ENCODE peak calls at places on chromosomes 16 and 17, in seven cellular contexts. T is IMR-90, G is uterus, N is suprapubic skin, C is A549, R is prostate gland, V is ovary. U is an unnamed sample.
A peak's percentile ranks its signal among the peaks of the same experiment; 100 is the strongest.

GRCh38 chr16:11903906-11904305 is 11.8 kb downstream of the GSPT1 start:
- DNase-seq in T (no peak), G (no peak), N (no peak), C (no peak), R (no peak), V (no peak), U (no peak)

GRCh38 chr16:47732806-47733150 is 271.6 kb downstream of the PHKB start:
- DNase-seq in T (peak; percentile 99), G (no peak), N (no peak), C (peak; percentile 19), R (no peak), V (no peak), U (peak; percentile 37)

GRCh38 chr17:72362466-72363335 is 241.9 kb downstream of the SOX9 start:
- DNase-seq in T (peak; percentile 92), G (no peak), N (no peak), C (peak; percentile 55), R (no peak), V (no peak), U (no peak)

GRCh38 chr17:16398270-16399267 is 16.8 kb upstream of the TRPV2 start:
- DNase-seq in T (no peak), G (no peak), N (no peak), C (no peak), R (no peak), V (no peak), U (no peak)

GRCh38 chr17:34409352-34409751 is 46.3 kb upstream of the CCL1 start:
- DNase-seq in T (no peak), G (no peak), N (no peak), C (no peak), R (no peak), V (no peak), U (no peak)

GRCh38 chr16:30644334-30644830 is 6.4 kb upstream of the PRR14 start:
- DNase-seq in T (no peak), G (no peak), N (no peak), C (no peak), R (no peak), V (no peak), U (no peak)

GRCh38 chr17:44304651-44305050 is 3.8 kb upstream of the RUNDC3A start:
- DNase-seq in T (no peak), G (no peak), N (no peak), C (no peak), R (no peak), V (no peak), U (no peak)

GRCh38 chr17:70804161-70804560 is 634.8 kb downstream of the KCNJ2 start:
- DNase-seq in T (peak; percentile 61), G (no peak), N (no peak), C (no peak), R (no peak), V (no peak), U (no peak)

GRCh38 chr17:1058423-1059130 is 61.6 kb downstream of the TIMM22 start:
- DNase-seq in T (peak; percentile 35), G (no peak), N (no peak), C (peak; percentile 76), R (no peak), V (no peak), U (no peak)

GRCh38 chr17:1056761-1057160 is 59.8 kb downstream of the TIMM22 start:
- DNase-seq in T (no peak), G (no peak), N (no peak), C (no peak), R (peak; percentile 59), V (no peak), U (no peak)

GRCh38 chr17:1055751-1056645 is 59.1 kb downstream of the TIMM22 start:
- DNase-seq in T (peak; percentile 59), G (peak; percentile 70), N (no peak), C (peak; percentile 64), R (peak; percentile 64), V (peak; percentile 77), U (peak; percentile 95)

GRCh38 chr17:1059131-1059795 is 62.3 kb downstream of the TIMM22 start:
- DNase-seq in T (no peak), G (no peak), N (no peak), C (no peak), R (no peak), V (no peak), U (no peak)

GRCh38 chr17:1060991-1061390 is 64.1 kb downstream of the TIMM22 start:
- DNase-seq in T (peak; percentile 99), G (no peak), N (peak; percentile 87), C (peak; percentile 78), R (no peak), V (no peak), U (no peak)
- TF ChIP-seq POLR2A in T (no peak), G (no peak), N (no peak), C (no peak), R (no peak), V (no peak), U (no peak)

GRCh38 chr16:4678596-4678995 is 14.8 kb upstream of the NUDT16L1 start:
- DNase-seq in T (no peak), G (no peak), N (no peak), C (no peak), R (no peak), V (no peak), U (no peak)

GRCh38 chr16:4680673-4681470 is 12.5 kb upstream of the NUDT16L1 start:
- DNase-seq in T (no peak), G (no peak), N (peak; percentile 64), C (no peak), R (peak; percentile 37), V (peak; percentile 52), U (no peak)

GRCh38 chr16:4679854-4680636 is 13.3 kb upstream of the NUDT16L1 start:
- DNase-seq in T (peak; percentile 67), G (peak; percentile 91), N (peak; percentile 81), C (no peak), R (peak; percentile 88), V (peak; percentile 92), U (no peak)

GRCh38 chr16:4677994-4678393 is 15.4 kb upstream of the NUDT16L1 start:
- DNase-seq in T (no peak), G (no peak), N (no peak), C (no peak), R (no peak), V (no peak), U (no peak)

DNA sequence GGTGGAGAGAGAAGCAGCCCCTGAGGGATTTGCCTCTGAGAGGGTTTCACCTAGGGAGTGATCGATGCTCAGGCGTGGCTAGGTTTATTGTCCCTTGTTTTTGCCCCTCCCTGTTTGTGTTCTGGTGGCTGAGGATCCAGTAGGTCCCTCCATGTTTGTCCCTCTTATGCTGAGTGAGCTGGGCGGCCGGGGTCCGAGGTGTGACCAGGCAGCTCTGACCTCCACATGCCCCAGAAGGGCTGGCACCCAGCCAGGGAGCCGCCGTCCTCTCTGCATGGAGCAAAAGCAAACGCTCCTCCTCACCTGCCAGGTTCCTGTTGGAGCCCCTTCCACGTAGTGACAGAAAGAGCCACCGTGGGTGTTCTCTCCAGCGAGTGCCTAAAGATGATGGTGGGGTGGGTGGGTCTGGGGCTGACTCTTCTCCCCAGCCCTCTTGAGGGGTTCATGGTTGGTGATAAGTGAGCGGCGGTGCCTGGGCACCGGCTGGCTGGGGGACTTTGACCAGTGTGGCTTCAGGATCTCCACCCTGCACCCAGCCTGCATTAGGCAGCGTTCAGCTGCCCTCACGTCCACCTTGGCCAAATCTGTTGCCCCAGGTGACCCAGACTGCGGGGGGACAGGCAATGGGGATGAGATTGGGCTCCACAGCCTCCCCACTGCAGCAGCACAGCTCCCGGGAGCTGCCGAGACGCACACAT is 14.1 kb upstream of the NUDT16L1 start:
- DNase-seq in T (no peak), G (peak; percentile 56), N (no peak), C (no peak), R (peak; percentile 45), V (peak; percentile 75), U (no peak)
- H3K4me3 ChIP-seq in T (no peak overlapping the region), G (peak overlapping the region; percentile 35), N (peak overlapping the region; percentile 46), C (no peak overlapping the region), R (peak overlapping the region; percentile 39), V (peak overlapping the region; percentile 31), U (peak overlapping the region; percentile 45)

GRCh38 chr17:40961586-40961985 is 5.2 kb downstream of the KRT39 start:
- DNase-seq in T (no peak), G (no peak), N (no peak), C (no peak), R (no peak), V (no peak), U (no peak)
- H3K27ac ChIP-seq in T (no peak overlapping the region), G (no peak overlapping the region), N (no peak overlapping the region), C (no peak overlapping the region), R (peak overlapping the region; percentile 32), V (no peak overlapping the region), U (no peak overlapping the region)

GRCh38 chr17:82269138-82269881 is 4.2 kb downstream of the CSNK1D start:
- DNase-seq in T (no peak), G (no peak), N (no peak), C (no peak), R (no peak), V (no peak), U (no peak)

GRCh38 chr17:82272495-82273326 is 789 bp downstream of the CSNK1D start:
- DNase-seq in T (no peak), G (peak; percentile 46), N (peak; percentile 81), C (no peak), R (no peak), V (no peak), U (no peak)

GRCh38 chr17:82270651-82271050 is 2.8 kb downstream of the CSNK1D start:
- DNase-seq in T (no peak), G (no peak), N (no peak), C (no peak), R (no peak), V (no peak), U (no peak)

GRCh38 chr17:82269882-82270500 is 3.5 kb downstream of the CSNK1D start:
- DNase-seq in T (no peak), G (no peak), N (no peak), C (no peak), R (no peak), V (no peak), U (no peak)

GRCh38 chr17:82271401-82271800 is 2.1 kb downstream of the CSNK1D start:
- DNase-seq in T (no peak), G (no peak), N (no peak), C (no peak), R (no peak), V (no peak), U (no peak)
- TF ChIP-seq POLR2A in T (peak; percentile 16), G (no peak), N (no peak), C (no peak), R (no peak), V (no peak), U (no peak)

GRCh38 chr17:9072626-9073339 is 51.5 kb downstream of the NTN1 start:
- DNase-seq in T (no peak), G (peak; percentile 59), N (peak; percentile 79), C (no peak), R (peak; percentile 81), V (peak; percentile 64), U (no peak)
- H3K4me3 ChIP-seq in T (no peak overlapping the region), G (no peak overlapping the region), N (peak overlapping the region; percentile 6), C (no peak overlapping the region), R (no peak overlapping the region), V (no peak overlapping the region), U (peak overlapping the region; percentile 10)

GRCh38 chr17:81096741-81097133 is 61.8 kb downstream of the BAIAP2 start:
- DNase-seq in T (no peak), G (peak; percentile 58), N (no peak), C (no peak), R (no peak), V (peak; percentile 56), U (no peak)
- H3K27ac ChIP-seq in T (no peak overlapping the region), G (peak overlapping the region; percentile 83), N (peak overlapping the region; percentile 88), C (peak overlapping the region; percentile 92), R (peak overlapping the region; percentile 73), V (peak overlapping the region; percentile 39), U (peak overlapping the region; percentile 77)

GRCh38 chr17:62616993-62617893 is 10.2 kb upstream of the MRC2 start:
- DNase-seq in T (peak; percentile 56), G (no peak), N (no peak), C (no peak), R (no peak), V (no peak), U (no peak)
- TF ChIP-seq POLR2A in T (no peak), G (no peak), N (no peak), C (no peak), R (no peak), V (no peak), U (no peak)

U was measured in esophagus muscularis mucosa.